ENCODE peak calls at places on chromosomes 5 and 9, in five cellular contexts. One of them, this sample, is unnamed.
A peak's percentile ranks its signal among the peaks of the same experiment; 100 is the strongest.

GRCh38 chr5:72326298-72326649 is 6.1 kb downstream of the PTCD2 start:
- DNase-seq in HCT116: no peak
- DNase-seq in GM12878: no peak
- DNase-seq in HepG2: no peak
- DNase-seq in K562: no peak
- DNase-seq in this sample: no peak

GRCh38 chr9:14212116-14212515 is 101.8 kb downstream of the NFIB start:
- DNase-seq in K562: no peak
- DNase-seq in HepG2: no peak
- DNase-seq in GM12878: no peak
- DNase-seq in HCT116: no peak
- DNase-seq in this sample: no peak

GRCh38 chr5:88785396-88786216 is 97.4 kb downstream of the MEF2C start:
- DNase-seq in HCT116: peak; percentile 96
- DNase-seq in GM12878: peak; percentile 43
- DNase-seq in K562: no peak
- DNase-seq in HepG2: no peak
- DNase-seq in this sample: peak; percentile 5

GRCh38 chr5:154542581-154542980 is 64.6 kb upstream of the HAND1 start:
- DNase-seq in GM12878: no peak
- DNase-seq in K562: no peak
- DNase-seq in HCT116: no peak
- DNase-seq in HepG2: no peak
- DNase-seq in this sample: no peak

GRCh38 chr9:114448706-114449105 is 56.6 kb downstream of the WHRN start:
- DNase-seq in HepG2: no peak
- DNase-seq in GM12878: no peak
- DNase-seq in K562: no peak
- DNase-seq in HCT116: no peak
- DNase-seq in this sample: no peak

GRCh38 chr5:19031491-19031890 is 956.5 kb downstream of the CDH18 start:
- DNase-seq in HepG2: no peak
- DNase-seq in K562: no peak
- DNase-seq in HCT116: no peak
- DNase-seq in GM12878: no peak
- DNase-seq in this sample: no peak

GRCh38 chr9:70044450-70045307 is 1.0 kb downstream of the MAMDC2 start:
- DNase-seq in K562: no peak
- DNase-seq in GM12878: no peak
- DNase-seq in HCT116: no peak
- DNase-seq in HepG2: no peak
- DNase-seq in this sample: peak; percentile 66

GRCh38 chr9:73199886-73200285 is 48.2 kb downstream of the ANXA1 start:
- DNase-seq in GM12878: no peak
- DNase-seq in HepG2: peak; percentile 7
- DNase-seq in HCT116: peak; percentile 43
- DNase-seq in K562: no peak
- DNase-seq in this sample: no peak

GRCh38 chr5:56822961-56823360 is 7.6 kb downstream of the MAP3K1 start:
- DNase-seq in K562: no peak
- DNase-seq in HepG2: no peak
- DNase-seq in HCT116: no peak
- DNase-seq in GM12878: no peak
- DNase-seq in this sample: no peak
- H2AFZ ChIP-seq in K562: no peak overlapping the region
- H2AFZ ChIP-seq in HepG2: no peak overlapping the region
- H2AFZ ChIP-seq in HCT116: no peak overlapping the region
- H2AFZ ChIP-seq in GM12878: no peak overlapping the region
- H2AFZ ChIP-seq in this sample: no peak overlapping the region

GRCh38 chr9:88653926-88654325 is 118.9 kb downstream of the NXNL2 start:
- DNase-seq in HCT116: no peak
- DNase-seq in GM12878: no peak
- DNase-seq in HepG2: no peak
- DNase-seq in K562: no peak
- DNase-seq in this sample: no peak

GRCh38 chr9:88657893-88658292 is 122.9 kb downstream of the NXNL2 start:
- DNase-seq in GM12878: no peak
- DNase-seq in HepG2: no peak
- DNase-seq in K562: no peak
- DNase-seq in HCT116: no peak
- DNase-seq in this sample: no peak

GRCh38 chr9:88646539-88646938 is 111.6 kb downstream of the NXNL2 start:
- DNase-seq in K562: no peak
- DNase-seq in GM12878: no peak
- DNase-seq in HCT116: no peak
- DNase-seq in HepG2: no peak
- DNase-seq in this sample: no peak

GRCh38 chr9:88652876-88653275 is 117.9 kb downstream of the NXNL2 start:
- DNase-seq in GM12878: no peak
- DNase-seq in HepG2: no peak
- DNase-seq in HCT116: no peak
- DNase-seq in K562: no peak
- DNase-seq in this sample: no peak

GRCh38 chr9:88651682-88652633 is 117.0 kb downstream of the NXNL2 start:
- DNase-seq in K562: peak; percentile 8
- DNase-seq in HepG2: no peak
- DNase-seq in GM12878: no peak
- DNase-seq in HCT116: no peak
- DNase-seq in this sample: no peak
- TF ChIP-seq SRF in K562: no peak
- TF ChIP-seq SRF in HepG2: no peak
- TF ChIP-seq SRF in GM12878: no peak
- TF ChIP-seq SRF in HCT116: no peak
- TF ChIP-seq SRF in this sample: no peak

DNA sequence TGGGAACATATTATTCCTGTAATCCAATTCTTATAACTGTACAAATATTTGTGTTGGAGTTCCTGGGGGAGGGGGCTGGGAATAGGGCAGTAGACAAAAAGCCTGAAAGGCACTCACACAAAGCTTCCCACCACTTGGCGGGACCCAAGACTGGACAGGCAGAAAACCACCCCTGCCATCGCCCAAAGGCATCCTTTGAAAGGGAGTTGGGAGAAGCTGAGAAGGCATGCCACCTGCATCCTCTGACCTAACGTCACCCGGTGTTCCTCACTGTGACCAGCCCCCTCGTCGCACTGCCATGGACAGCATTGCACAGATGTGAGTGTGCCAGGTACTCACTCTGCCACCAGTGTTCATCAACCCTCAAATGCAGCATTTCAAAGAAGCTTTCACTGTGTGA is 80.6 kb upstream of the SMIM23 start:
- DNase-seq in HCT116: no peak
- DNase-seq in K562: no peak
- DNase-seq in HepG2: no peak
- DNase-seq in GM12878: no peak
- DNase-seq in this sample: no peak
- H2AFZ ChIP-seq in HCT116: no peak overlapping the region
- H2AFZ ChIP-seq in K562: no peak overlapping the region
- H2AFZ ChIP-seq in HepG2: no peak overlapping the region
- H2AFZ ChIP-seq in GM12878: no peak overlapping the region
- H2AFZ ChIP-seq in this sample: no peak overlapping the region

DNA sequence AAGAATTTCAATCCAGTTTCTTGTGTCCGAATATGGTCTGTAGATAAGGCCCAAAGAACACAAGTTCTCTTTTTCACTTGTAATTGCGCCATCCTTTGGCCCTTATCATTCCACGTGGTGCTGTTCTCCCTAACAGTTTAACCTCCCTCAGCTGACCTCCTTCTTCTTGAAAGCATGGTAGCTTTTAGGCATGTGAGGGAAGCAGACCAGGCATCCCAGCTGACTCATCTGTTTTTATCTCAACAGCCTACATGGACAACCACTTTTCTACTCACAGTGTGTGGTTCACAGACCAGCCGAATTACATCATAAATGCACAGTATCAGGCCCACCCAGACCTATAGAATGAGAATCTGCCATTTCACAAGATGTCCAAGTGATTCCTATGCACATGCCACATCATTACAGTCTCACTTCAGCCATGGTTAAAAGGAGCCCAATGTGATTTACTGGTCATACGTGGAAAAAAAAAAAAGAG is 26.9 kb upstream of the PLIN2 start:
- DNase-seq in K562: peak; percentile 68
- DNase-seq in GM12878: no peak
- DNase-seq in HepG2: peak; percentile 92
- DNase-seq in HCT116: no peak
- DNase-seq in this sample: no peak
- TF ChIP-seq SRF in K562: peak; percentile 90
- TF ChIP-seq SRF in GM12878: no peak
- TF ChIP-seq SRF in HepG2: peak; percentile 55
- TF ChIP-seq SRF in HCT116: no peak
- TF ChIP-seq SRF in this sample: no peak

GRCh38 chr9:96045811-96046210 is 170.3 kb downstream of the ERCC6L2 start:
- DNase-seq in GM12878: no peak
- DNase-seq in HepG2: no peak
- DNase-seq in K562: no peak
- DNase-seq in HCT116: no peak
- DNase-seq in this sample: no peak

GRCh38 chr9:96048116-96048953 is 172.8 kb downstream of the ERCC6L2 start:
- DNase-seq in HepG2: peak; percentile 51
- DNase-seq in HCT116: no peak
- DNase-seq in GM12878: no peak
- DNase-seq in K562: no peak
- DNase-seq in this sample: peak; percentile 66

GRCh38 chr9:96047116-96047639 is 171.7 kb downstream of the ERCC6L2 start:
- DNase-seq in GM12878: no peak
- DNase-seq in K562: no peak
- DNase-seq in HCT116: no peak
- DNase-seq in HepG2: no peak
- DNase-seq in this sample: no peak

GRCh38 chr9:96048954-96049831 is 173.7 kb downstream of the ERCC6L2 start:
- DNase-seq in GM12878: no peak
- DNase-seq in HepG2: no peak
- DNase-seq in HCT116: no peak
- DNase-seq in K562: no peak
- DNase-seq in this sample: no peak

GRCh38 chr9:96047741-96048115 is 172.2 kb downstream of the ERCC6L2 start:
- DNase-seq in GM12878: no peak
- DNase-seq in HCT116: no peak
- DNase-seq in K562: no peak
- DNase-seq in HepG2: no peak
- DNase-seq in this sample: no peak
- H2AFZ ChIP-seq in GM12878: no peak overlapping the region
- H2AFZ ChIP-seq in HCT116: no peak overlapping the region
- H2AFZ ChIP-seq in K562: no peak overlapping the region
- H2AFZ ChIP-seq in HepG2: no peak overlapping the region
- H2AFZ ChIP-seq in this sample: no peak overlapping the region

GRCh38 chr9:121915304-121915625 is 177.8 kb downstream of the TTLL11 start:
- DNase-seq in GM12878: no peak
- DNase-seq in HepG2: no peak
- DNase-seq in HCT116: no peak
- DNase-seq in K562: no peak
- DNase-seq in this sample: no peak

GRCh38 chr9:121914017-121914595 is 179.0 kb downstream of the TTLL11 start:
- DNase-seq in K562: no peak
- DNase-seq in HepG2: no peak
- DNase-seq in HCT116: no peak
- DNase-seq in GM12878: no peak
- DNase-seq in this sample: no peak

GRCh38 chr9:121912812-121913627 is 180.1 kb downstream of the TTLL11 start:
- DNase-seq in GM12878: no peak
- DNase-seq in K562: no peak
- DNase-seq in HepG2: no peak
- DNase-seq in HCT116: no peak
- DNase-seq in this sample: no peak

GRCh38 chr9:121916008-121916407 is 177.1 kb downstream of the TTLL11 start:
- DNase-seq in GM12878: no peak
- DNase-seq in K562: no peak
- DNase-seq in HCT116: no peak
- DNase-seq in HepG2: no peak
- DNase-seq in this sample: no peak

GRCh38 chr9:121914604-121915303 is 178.4 kb downstream of the TTLL11 start:
- DNase-seq in HCT116: no peak
- DNase-seq in K562: no peak
- DNase-seq in GM12878: no peak
- DNase-seq in HepG2: no peak
- DNase-seq in this sample: no peak
- TF ChIP-seq SRF in HCT116: no peak
- TF ChIP-seq SRF in K562: no peak
- TF ChIP-seq SRF in GM12878: no peak
- TF ChIP-seq SRF in HepG2: no peak
- TF ChIP-seq SRF in this sample: no peak

DNA sequence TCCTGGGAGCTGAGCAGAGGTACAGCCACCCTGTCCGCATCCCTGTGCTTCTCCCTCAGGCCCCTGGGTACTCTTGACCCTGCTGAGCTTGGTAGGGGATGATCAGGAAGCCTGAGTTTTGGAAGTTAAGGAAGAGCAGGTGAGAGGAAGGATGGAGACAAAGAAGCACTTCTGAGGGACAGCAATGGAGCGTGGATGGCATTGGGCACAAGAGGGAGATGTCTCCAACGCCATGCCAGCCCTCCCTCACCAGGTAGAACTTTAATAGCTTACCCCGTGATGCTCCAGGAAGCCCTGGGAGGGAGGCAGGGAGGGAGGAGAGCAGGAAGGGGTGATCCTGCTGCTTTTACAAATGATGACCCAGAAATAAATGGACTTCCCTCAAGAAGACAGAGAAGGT is 29.9 kb upstream of the SMU1 start:
- DNase-seq in HepG2: no peak
- DNase-seq in HCT116: no peak
- DNase-seq in GM12878: no peak
- DNase-seq in K562: no peak
- DNase-seq in this sample: no peak
- H2AFZ ChIP-seq in HepG2: no peak overlapping the region
- H2AFZ ChIP-seq in HCT116: no peak overlapping the region
- H2AFZ ChIP-seq in GM12878: no peak overlapping the region
- H2AFZ ChIP-seq in K562: no peak overlapping the region
- H2AFZ ChIP-seq in this sample: no peak overlapping the region